ENCODE peak calls at places on chromosome 15, in nine cellular contexts. C, K, D, Y, P, G, X, W and A are unnamed samples.
A peak's percentile ranks its signal among the peaks of the same experiment; 100 is the strongest.

GRCh38 chr15:45522931-45523331 is 376 bp upstream of the SLC30A4 start:
- DNase-seq in C (peak; percentile 33), K (no peak), D (no peak), Y (peak; percentile 69), P (no peak), G (no peak), X (no peak), W (no peak), A (no peak)

GRCh38 chr15:85403745-85404144 is 23.3 kb downstream of the AKAP13 start:
- DNase-seq in C (no peak), K (no peak), D (no peak), Y (no peak), P (no peak), G (no peak), X (no peak), W (no peak), A (peak; percentile 15)

GRCh38 chr15:75161788-75162414 is 39.8 kb upstream of the C15orf39 start:
- DNase-seq in C (peak; percentile 69), K (no peak), D (peak; percentile 68), Y (no peak), P (peak; percentile 43), G (no peak), X (no peak), W (no peak), A (no peak)

GRCh38 chr15:79815468-79815867 is 81.3 kb downstream of the MTHFS start:
- DNase-seq in C (no peak), K (no peak), D (no peak), Y (no peak), P (peak; percentile 41), G (no peak), X (no peak), W (no peak), A (no peak)

GRCh38 chr15:35690698-35691116 is 144.7 kb upstream of the DPH6 start:
- DNase-seq in C (no peak), K (no peak), D (no peak), Y (no peak), P (no peak), G (no peak), X (no peak), W (no peak), A (no peak)

GRCh38 chr15:48358681-48359152 is 27.5 kb downstream of the DUT start:
- DNase-seq in C (no peak), K (no peak), D (no peak), Y (no peak), P (no peak), G (no peak), X (no peak), W (no peak), A (no peak)

GRCh38 chr15:68652141-68652540 is 73.3 kb downstream of the CORO2B start:
- DNase-seq in C (no peak), K (no peak), D (no peak), Y (no peak), P (peak; percentile 57), G (no peak), X (peak; percentile 88), W (no peak), A (peak; percentile 78)

GRCh38 chr15:99433757-99434211 is 132.0 kb upstream of the MEF2A start:
- DNase-seq in C (no peak), K (no peak), D (no peak), Y (no peak), P (no peak), G (no peak), X (peak; percentile 26), W (no peak), A (no peak)

GRCh38 chr15:47944911-47945310 is 175.9 kb upstream of the SLC24A5 start:
- DNase-seq in C (no peak), K (no peak), D (no peak), Y (no peak), P (no peak), G (no peak), X (no peak), W (no peak), A (no peak)

GRCh38 chr15:25251700-25252390 is 187.0 kb downstream of the UBE3A start:
- DNase-seq in C (no peak), K (no peak), D (no peak), Y (no peak), P (peak; percentile 5), G (no peak), X (no peak), W (no peak), A (peak; percentile 0)

GRCh38 chr15:83064859-83065258 is 2.2 kb downstream of the BTBD1 start:
- DNase-seq in C (no peak), K (no peak), D (no peak), Y (no peak), P (no peak), G (no peak), X (no peak), W (no peak), A (no peak)

GRCh38 chr15:83062768-83063180 is 4.3 kb downstream of the BTBD1 start:
- DNase-seq in C (no peak), K (no peak), D (no peak), Y (no peak), P (no peak), G (no peak), X (no peak), W (no peak), A (no peak)

GRCh38 chr15:83061680-83062079 is 5.4 kb downstream of the BTBD1 start:
- DNase-seq in C (no peak), K (no peak), D (no peak), Y (no peak), P (no peak), G (no peak), X (no peak), W (no peak), A (no peak)

GRCh38 chr15:83065431-83065830 is 1.6 kb downstream of the BTBD1 start:
- DNase-seq in C (no peak), K (no peak), D (no peak), Y (no peak), P (no peak), G (no peak), X (no peak), W (no peak), A (no peak)

DNA sequence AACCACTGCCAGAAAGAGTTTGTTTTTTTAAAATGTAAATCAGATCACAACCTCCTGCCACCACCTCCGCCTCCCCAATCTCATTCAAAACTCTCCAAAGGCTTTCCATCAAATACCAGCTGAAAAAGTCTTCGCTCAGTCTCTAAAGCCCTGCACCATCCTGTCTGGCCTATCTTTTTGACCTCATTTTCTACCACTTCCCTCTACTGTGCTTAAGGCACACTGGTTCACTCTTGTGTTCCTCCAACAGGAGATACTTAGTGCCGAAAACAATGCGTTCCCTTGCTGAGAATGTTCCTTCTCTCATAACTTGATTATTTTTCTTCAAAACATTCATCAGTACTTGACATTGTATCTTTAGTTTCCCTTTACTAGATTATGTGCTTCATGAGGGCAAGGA is 3.5 kb downstream of the BTBD1 start:
- DNase-seq in C (no peak), K (no peak), D (no peak), Y (no peak), P (no peak), G (no peak), X (no peak), W (no peak), A (no peak)
- H3K4me3 ChIP-seq in C (no peak overlapping the region), K (no peak overlapping the region), D (no peak overlapping the region), Y (no peak overlapping the region), P (peak overlapping the region; percentile 95), G (no peak overlapping the region), X (peak overlapping the region; percentile 88), W (no peak overlapping the region), A (no peak overlapping the region)

DNA sequence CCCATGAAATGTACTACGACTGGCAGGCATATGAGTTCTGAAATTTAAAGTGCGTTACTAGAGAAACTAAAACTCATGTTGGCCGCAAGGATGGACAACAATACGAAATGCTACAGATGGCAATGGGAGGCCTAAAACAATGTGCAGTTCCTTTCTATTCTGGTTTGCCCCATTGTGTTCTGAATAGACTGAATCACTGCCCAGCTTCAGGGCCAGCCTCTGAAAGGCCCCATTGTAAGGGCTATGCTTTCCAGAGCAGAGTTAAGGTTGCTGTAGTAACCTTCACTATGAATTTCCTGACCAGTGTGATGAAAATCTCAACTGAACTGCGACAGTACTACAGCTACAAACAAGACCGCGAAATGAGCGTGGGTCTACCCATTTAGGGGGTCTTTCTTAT is 80.3 kb downstream of the MYO1E start:
- DNase-seq in C (no peak), K (no peak), D (peak; percentile 72), Y (no peak), P (no peak), G (no peak), X (peak; percentile 63), W (no peak), A (no peak)
- H3K27me3 ChIP-seq in C (no peaks in the 10 kb centered on the region), K (no peaks in the 10 kb centered on the region), D (no peaks in the 10 kb centered on the region), Y (no peaks in the 10 kb centered on the region), P (no peaks in the 10 kb centered on the region), G (no peaks in the 10 kb centered on the region), X (no peaks in the 10 kb centered on the region), W (no peaks in the 10 kb centered on the region), A (no peaks in the 10 kb centered on the region)

GRCh38 chr15:90666135-90666909 is 50.8 kb upstream of the BLM start:
- DNase-seq in C (no peak), K (no peak), D (no peak), Y (no peak), P (no peak), G (no peak), X (no peak), W (no peak), A (no peak)
- H3K4me3 ChIP-seq in C (no peak overlapping the region), K (no peak overlapping the region), D (peak overlapping the region; percentile 78), Y (peak overlapping the region; percentile 78), P (peak overlapping the region; percentile 86), G (peak overlapping the region; percentile 66), X (peak overlapping the region; percentile 70), W (peak overlapping the region; percentile 78), A (peak overlapping the region; percentile 71)

GRCh38 chr15:76346666-76347506 is 10.3 kb downstream of the ISL2 start:
- DNase-seq in C (no peak), K (no peak), D (no peak), Y (no peak), P (no peak), G (no peak), X (no peak), W (peak; percentile 46), A (no peak)

GRCh38 chr15:76345880-76346665 is 9.5 kb downstream of the ISL2 start:
- DNase-seq in C (no peak), K (no peak), D (peak; percentile 61), Y (no peak), P (no peak), G (no peak), X (no peak), W (peak; percentile 86), A (no peak)

GRCh38 chr15:76347507-76348055 is 11.0 kb downstream of the ISL2 start:
- DNase-seq in C (no peak), K (no peak), D (no peak), Y (no peak), P (no peak), G (no peak), X (no peak), W (no peak), A (no peak)

GRCh38 chr15:76343313-76343996 is 6.9 kb downstream of the ISL2 start:
- DNase-seq in C (no peak), K (no peak), D (no peak), Y (no peak), P (no peak), G (no peak), X (no peak), W (no peak), A (no peak)

DNA sequence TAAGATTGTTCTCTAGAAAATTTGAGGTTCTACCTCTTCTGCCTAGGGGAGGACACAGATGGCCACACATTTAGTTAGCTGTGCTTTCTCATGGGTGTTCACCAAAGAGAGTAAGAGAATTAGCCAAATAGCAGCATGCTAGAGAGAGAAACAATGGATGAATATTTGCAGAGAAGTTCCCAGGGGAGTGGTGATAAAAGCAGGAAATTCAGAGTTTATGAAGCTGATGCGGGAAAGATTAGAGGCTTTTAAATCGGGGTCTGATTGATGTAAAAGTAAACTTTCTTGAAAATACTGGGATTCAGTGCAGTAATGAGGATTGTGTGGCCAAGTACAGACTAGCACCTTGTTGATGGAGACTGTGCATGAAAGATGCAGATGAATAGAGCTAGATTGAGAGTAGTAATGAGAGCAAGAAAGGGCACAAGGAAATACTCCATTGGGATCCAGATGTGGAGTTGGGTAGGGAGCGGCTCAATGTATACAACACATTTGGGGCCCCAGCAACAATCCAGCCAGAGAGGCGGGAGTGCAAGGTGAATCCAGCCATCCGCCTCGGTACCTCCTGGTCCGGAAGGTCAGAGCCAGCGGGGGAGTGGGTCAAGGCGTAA is 8.8 kb downstream of the ISL2 start:
- DNase-seq in C (no peak), K (no peak), D (no peak), Y (no peak), P (no peak), G (no peak), X (no peak), W (no peak), A (no peak)
- H3K27me3 ChIP-seq in C (peaks cover 14% of the 10 kb centered on the region), K (peaks cover 47% of the 10 kb centered on the region), D (no peaks in the 10 kb centered on the region), Y (peaks cover 23% of the 10 kb centered on the region), P (peaks cover 97% of the 10 kb centered on the region), G (no peaks in the 10 kb centered on the region), X (peaks cover 68% of the 10 kb centered on the region), W (peaks cover 71% of the 10 kb centered on the region), A (peaks cover 76% of the 10 kb centered on the region)